ENCODE peak calls at places on chromosome 19, in six cellular contexts. F, R, H, Q, M and T are unnamed samples.

GRCh38 chr19:35293733-35294309 is 1.9 kb downstream of the MAG start:
- DNase-seq in H (no peak), R (no peak), F (no peak), Q (no peak), M (no peak), T (no peak)

GRCh38 chr19:46435009-46435408 is 6.3 kb upstream of the PNMA8C start:
- DNase-seq in F (no peak), Q (no peak), M (no peak), R (no peak), H (no peak), T (no peak)

GRCh38 chr19:34253711-34254551 is 423 bp upstream of the GARRE1 start:
- DNase-seq in Q (peak), F (no peak), R (no peak), H (no peak), M (peak), T (no peak)

GRCh38 chr19:43457809-43458208 is 7.6 kb downstream of the LYPD3 start:
- DNase-seq in R (no peak), Q (no peak), H (no peak), M (no peak), F (no peak), T (no peak)

GRCh38 chr19:47417746-47418594 is 1.4 kb downstream of the MEIS3 start:
- DNase-seq in Q (no peak), H (no peak), F (no peak), M (no peak), R (no peak), T (no peak)

GRCh38 chr19:52138614-52139290 is 986 bp downstream of the ZNF616 start:
- DNase-seq in Q (peak), H (no peak), R (peak), F (no peak), M (peak), T (no peak)

GRCh38 chr19:30226464-30227070 is 145.6 kb upstream of the ZNF536 start:
- DNase-seq in Q (no peak), F (no peak), R (peak), M (no peak), H (no peak), T (no peak)

GRCh38 chr19:55704494-55705245 is 29.6 kb downstream of the EPN1 start:
- DNase-seq in Q (no peak), M (no peak), H (no peak), R (no peak), F (no peak), T (no peak)

GRCh38 chr19:15631817-15632216 is 8.9 kb upstream of the CYP4F3 start:
- DNase-seq in Q (no peak), R (peak), F (peak), M (no peak), H (no peak), T (no peak)

GRCh38 chr19:51365211-51366049 is 758 bp downstream of the ETFB start:
- DNase-seq in Q (peak), R (peak), M (peak), F (no peak), H (no peak), T (no peak)

GRCh38 chr19:15291089-15291488 is 41.2 kb downstream of the BRD4 start:
- DNase-seq in H (no peak), M (peak), R (no peak), F (no peak), Q (peak), T (no peak)

GRCh38 chr19:31676271-31677004 is 327.2 kb upstream of the TSHZ3 start:
- DNase-seq in H (no peak), F (no peak), R (no peak), Q (peak), M (no peak), T (no peak)

GRCh38 chr19:1336079-1336684 is 47.5 kb upstream of the NDUFS7 start:
- DNase-seq in R (no peak), F (no peak), H (no peak), M (no peak), Q (no peak), T (no peak)

GRCh38 chr19:15330801-15331418 is 1.4 kb downstream of the BRD4 start:
- DNase-seq in R (no peak), M (peak), F (peak), H (no peak), Q (peak), T (peak)

GRCh38 chr19:16391301-16392055 is 66.9 kb downstream of the KLF2 start:
- DNase-seq in R (no peak), F (no peak), Q (no peak), H (no peak), M (no peak), T (no peak)

GRCh38 chr19:32067686-32068085 is 277.7 kb upstream of the ZNF507 start:
- DNase-seq in H (no peak), Q (no peak), F (no peak), R (no peak), M (no peak), T (no peak)

GRCh38 chr19:6580313-6580712 is 10.6 kb downstream of the CD70 start:
- DNase-seq in Q (peak), F (no peak), M (peak), H (no peak), R (no peak), T (no peak)

GRCh38 chr19:3047307-3048189 is 14.7 kb downstream of the TLE5 start:
- DNase-seq in M (peak), F (peak), H (no peak), Q (peak), R (peak), T (no peak)

GRCh38 chr19:34172661-34173144 is 399 bp downstream of the LSM14A start:
- DNase-seq in H (no peak), M (peak), F (peak), R (no peak), Q (no peak), T (no peak)

GRCh38 chr19:46723023-46723461 is 6.1 kb upstream of the PRKD2 start:
- DNase-seq in M (no peak), Q (no peak), H (no peak), R (no peak), F (no peak), T (no peak)

GRCh38 chr19:3508771-3509535 is 2.8 kb downstream of the FZR1 start:
- DNase-seq in Q (peak), M (peak), F (no peak), H (no peak), R (no peak), T (no peak)

GRCh38 chr19:13164370-13165090 is 14.3 kb downstream of the IER2 start:
- DNase-seq in R (peak), Q (peak), F (peak), H (peak), M (peak), T (no peak)

GRCh38 chr19:343451-343931 is 1.1 kb downstream of the MIER2 start:
- DNase-seq in Q (peak), M (no peak), R (no peak), H (no peak), F (no peak), T (no peak)

GRCh38 chr19:56309511-56310185 is 5.0 kb downstream of the ZSCAN5A start:
- DNase-seq in H (no peak), R (peak), Q (peak), M (peak), F (peak), T (no peak)

GRCh38 chr19:10568444-10568825 is 344 bp downstream of the CDKN2D start:
- DNase-seq in H (no peak), F (no peak), R (no peak), M (peak), Q (no peak), T (no peak)

GRCh38 chr19:46635920-46636761 is at the start of gene GNG8:
- DNase-seq in H (no peak), Q (no peak), F (no peak), R (no peak), M (no peak), T (no peak)

GRCh38 chr19:6479836-6480398 is 1.7 kb downstream of the DENND1C start:
- DNase-seq in M (no peak), Q (no peak), F (no peak), H (no peak), R (no peak), T (no peak)

GRCh38 chr19:53868892-53869804 is 1.5 kb downstream of the MYADM start:
- DNase-seq in M (peak), R (peak), H (peak), Q (peak), F (peak), T (peak)

GRCh38 chr19:45016388-45017314 is 15.4 kb downstream of the RELB start:
- DNase-seq in M (peak), H (peak), R (peak), F (peak), Q (peak), T (peak)
- H3K4me3 ChIP-seq in M (no peak), H (no peak), R (no peak), F (no peak), Q (no peak), T (no peak)

GRCh38 chr19:5052945-5053485 is 84.1 kb downstream of the KDM4B start:
- DNase-seq in M (no peak), F (no peak), H (no peak), R (no peak), Q (no peak), T (no peak)

GRCh38 chr19:5053661-5054060 is 84.7 kb downstream of the KDM4B start:
- DNase-seq in Q (no peak), M (no peak), R (no peak), H (no peak), F (no peak), T (no peak)

GRCh38 chr19:5050905-5051304 is 82.0 kb downstream of the KDM4B start:
- DNase-seq in F (no peak), H (no peak), R (no peak), M (no peak), Q (no peak), T (no peak)

GRCh38 chr19:5051619-5052018 is 82.7 kb downstream of the KDM4B start:
- DNase-seq in H (no peak), M (no peak), Q (no peak), F (no peak), R (no peak), T (no peak)

GRCh38 chr19:5052515-5052914 is 83.6 kb downstream of the KDM4B start:
- DNase-seq in R (peak), H (no peak), M (no peak), F (no peak), Q (no peak), T (no peak)
- TF ChIP-seq CTCF in R (peak), H (peak), M (peak), F (no peak), Q (no peak), T (no peak)

GRCh38 chr19:38291855-38292254 is 12.2 kb upstream of the C19orf33 start:
- DNase-seq in M (no peak), F (no peak), Q (no peak), R (no peak), H (no peak), T (no peak)

GRCh38 chr19:38288127-38288855 is 15.8 kb upstream of the C19orf33 start:
- DNase-seq in M (no peak), H (no peak), F (no peak), R (no peak), Q (no peak), T (no peak)

GRCh38 chr19:38289955-38290354 is 14.1 kb upstream of the C19orf33 start:
- DNase-seq in F (no peak), Q (no peak), H (no peak), M (no peak), R (no peak), T (no peak)

GRCh38 chr19:38293281-38293680 is 10.8 kb upstream of the C19orf33 start:
- DNase-seq in M (no peak), Q (no peak), F (no peak), H (no peak), R (no peak), T (no peak)

GRCh38 chr19:38290631-38291147 is 13.4 kb upstream of the C19orf33 start:
- DNase-seq in M (peak), R (no peak), Q (peak), F (no peak), H (no peak), T (peak)
- H3K4me3 ChIP-seq in M (no peak), R (no peak), Q (no peak), F (no peak), H (no peak), T (no peak)

GRCh38 chr19:18854982-18855381 is 23.2 kb downstream of the UPF1 start:
- DNase-seq in H (no peak), M (no peak), R (no peak), Q (no peak), F (no peak), T (no peak)

GRCh38 chr19:18855647-18856384 is 24.1 kb downstream of the UPF1 start:
- DNase-seq in M (no peak), R (no peak), H (no peak), Q (no peak), F (no peak), T (no peak)

GRCh38 chr19:18857223-18857622 is 25.5 kb downstream of the UPF1 start:
- DNase-seq in H (no peak), M (no peak), R (no peak), Q (no peak), F (no peak), T (no peak)

GRCh38 chr19:18858906-18859646 is 27.3 kb downstream of the UPF1 start:
- DNase-seq in R (no peak), M (no peak), Q (no peak), F (no peak), H (no peak), T (no peak)

GRCh38 chr19:18856385-18857126 is 24.8 kb downstream of the UPF1 start:
- DNase-seq in M (no peak), R (peak), H (no peak), F (no peak), Q (no peak), T (no peak)
- TF ChIP-seq CTCF in M (peak), R (peak), H (peak), F (no peak), Q (peak), T (peak)